ENCODE peak calls at places on chromosome 16, in six cellular contexts. J is SHP77 treated with DMSO at 0.1 percent for 48 hours, M is Calu3, U is HCT116, P is aorta, W is immature natural killer cell. R is an unnamed sample.

GRCh38 chr16:11257131-11257938 is 1.3 kb upstream of the SOCS1 start:
- DNase-seq in J (peak; percentile 73), U (peak; percentile 69), P (peak; percentile 87), M (peak; percentile 88), W (peak; percentile 68), R (peak; percentile 64)

GRCh38 chr16:55444754-55445485 is 34.1 kb upstream of the MMP2 start:
- DNase-seq in J (no peak), P (peak; percentile 86), U (no peak), W (no peak), M (no peak), R (no peak)

GRCh38 chr16:30997887-30998711 is 12.3 kb downstream of the STX1B start:
- DNase-seq in J (no peak), U (peak; percentile 21), M (peak; percentile 47), W (no peak), P (no peak), R (peak; percentile 77)

GRCh38 chr16:65782537-65783290 is 583.8 kb upstream of the CDH5 start:
- DNase-seq in J (no peak), M (no peak), U (no peak), P (peak; percentile 61), W (no peak), R (no peak)

GRCh38 chr16:84268231-84268630 is 26.4 kb upstream of the WFDC1 start:
- DNase-seq in J (no peak), W (no peak), U (no peak), P (no peak), M (no peak), R (no peak)

GRCh38 chr16:19882641-19883040 is 2.0 kb downstream of the GPRC5B start:
- DNase-seq in U (no peak), P (no peak), W (no peak), J (no peak), M (peak; percentile 17), R (no peak)

GRCh38 chr16:82992826-82993225 is 366.1 kb downstream of the CDH13 start:
- DNase-seq in M (no peak), W (no peak), U (no peak), J (no peak), P (no peak), R (no peak)

GRCh38 chr16:30083216-30084055 is 7.6 kb downstream of the PPP4C start:
- DNase-seq in U (no peak), P (no peak), M (no peak), W (no peak), J (no peak), R (no peak)

GRCh38 chr16:22291860-22292692 is 5.1 kb upstream of the POLR3E start:
- DNase-seq in M (no peak), J (no peak), W (no peak), U (no peak), P (no peak), R (no peak)

GRCh38 chr16:85389679-85390470 is 223.2 kb upstream of the GSE1 start:
- DNase-seq in U (no peak), W (no peak), J (no peak), M (no peak), P (no peak), R (no peak)

GRCh38 chr16:83356266-83356665 is 451.5 kb upstream of the HSBP1 start:
- DNase-seq in P (no peak), U (peak; percentile 29), W (no peak), M (peak; percentile 28), J (no peak), R (peak; percentile 2)

GRCh38 chr16:4288148-4288921 is 15.5 kb upstream of the TFAP4 start:
- DNase-seq in J (peak; percentile 62), U (no peak), W (peak; percentile 74), P (peak; percentile 77), M (peak; percentile 93), R (peak; percentile 53)

GRCh38 chr16:65667013-65667578 is 545.2 kb upstream of the CDH11 start:
- DNase-seq in M (no peak), J (no peak), U (no peak), P (no peak), W (no peak), R (no peak)

R was measured in PC-9.